ENCODE peak calls at places on chromosomes 12 and 14, in ten cellular contexts. One of them, this sample, is unnamed.

GRCh38 chr14:73723799-73724621 is 9.8 kb upstream of the PNMA1 start:
- DNase-seq in left ventricle myocardium superior: peak
- DNase-seq in stimulated activated effector memory CD8-positive, alpha-beta T cell treated with anti-CD3 and anti-CD28 coated beads, Interleukin-12 subunit alpha, Interleukin-12 subunit beta, amount 100 ng/mL, for 72 hours: no peak
- DNase-seq in stimulated activated CD4-positive, alpha-beta T cell treated with anti-CD3 and anti-CD28 coated beads, Interleukin-4, amount 100 ng/mL, for 24 hours: no peak
- DNase-seq in Ammon's horn: peak
- DNase-seq in substantia nigra: no peak
- DNase-seq in pons: no peak
- DNase-seq in HEK293T: no peak
- DNase-seq in psoas muscle: peak
- DNase-seq in heart right ventricle: peak
- DNase-seq in this sample: peak

GRCh38 chr12:77058740-77059139 is 6.6 kb downstream of the E2F7 start:
- DNase-seq in psoas muscle: no peak
- DNase-seq in left ventricle myocardium superior: no peak
- DNase-seq in stimulated activated CD4-positive, alpha-beta T cell treated with anti-CD3 and anti-CD28 coated beads, Interleukin-4, amount 100 ng/mL, for 24 hours: no peak
- DNase-seq in stimulated activated effector memory CD8-positive, alpha-beta T cell treated with anti-CD3 and anti-CD28 coated beads, Interleukin-12 subunit alpha, Interleukin-12 subunit beta, amount 100 ng/mL, for 72 hours: no peak
- DNase-seq in heart right ventricle: no peak
- DNase-seq in HEK293T: no peak
- DNase-seq in pons: no peak
- DNase-seq in substantia nigra: no peak
- DNase-seq in Ammon's horn: no peak
- DNase-seq in this sample: no peak

GRCh38 chr12:103326190-103326589 is 169.6 kb downstream of the C12orf42 start:
- DNase-seq in Ammon's horn: no peak
- DNase-seq in stimulated activated effector memory CD8-positive, alpha-beta T cell treated with anti-CD3 and anti-CD28 coated beads, Interleukin-12 subunit alpha, Interleukin-12 subunit beta, amount 100 ng/mL, for 72 hours: no peak
- DNase-seq in pons: no peak
- DNase-seq in HEK293T: peak
- DNase-seq in psoas muscle: no peak
- DNase-seq in stimulated activated CD4-positive, alpha-beta T cell treated with anti-CD3 and anti-CD28 coated beads, Interleukin-4, amount 100 ng/mL, for 24 hours: no peak
- DNase-seq in left ventricle myocardium superior: no peak
- DNase-seq in heart right ventricle: no peak
- DNase-seq in substantia nigra: no peak
- DNase-seq in this sample: no peak

GRCh38 chr12:123449103-123449736 is 8.7 kb upstream of the SNRNP35 start:
- DNase-seq in Ammon's horn: no peak
- DNase-seq in pons: no peak
- DNase-seq in stimulated activated effector memory CD8-positive, alpha-beta T cell treated with anti-CD3 and anti-CD28 coated beads, Interleukin-12 subunit alpha, Interleukin-12 subunit beta, amount 100 ng/mL, for 72 hours: peak
- DNase-seq in left ventricle myocardium superior: no peak
- DNase-seq in stimulated activated CD4-positive, alpha-beta T cell treated with anti-CD3 and anti-CD28 coated beads, Interleukin-4, amount 100 ng/mL, for 24 hours: no peak
- DNase-seq in heart right ventricle: no peak
- DNase-seq in HEK293T: no peak
- DNase-seq in psoas muscle: no peak
- DNase-seq in substantia nigra: no peak
- DNase-seq in this sample: no peak

GRCh38 chr12:50845021-50845647 is 2.4 kb downstream of the TMPRSS12 start:
- DNase-seq in pons: no peak
- DNase-seq in heart right ventricle: no peak
- DNase-seq in stimulated activated effector memory CD8-positive, alpha-beta T cell treated with anti-CD3 and anti-CD28 coated beads, Interleukin-12 subunit alpha, Interleukin-12 subunit beta, amount 100 ng/mL, for 72 hours: no peak
- DNase-seq in stimulated activated CD4-positive, alpha-beta T cell treated with anti-CD3 and anti-CD28 coated beads, Interleukin-4, amount 100 ng/mL, for 24 hours: no peak
- DNase-seq in psoas muscle: no peak
- DNase-seq in substantia nigra: no peak
- DNase-seq in left ventricle myocardium superior: no peak
- DNase-seq in Ammon's horn: no peak
- DNase-seq in HEK293T: no peak
- DNase-seq in this sample: no peak

GRCh38 chr12:104790296-104791125 is 167.6 kb downstream of the SLC41A2 start:
- DNase-seq in substantia nigra: no peak
- DNase-seq in left ventricle myocardium superior: peak
- DNase-seq in HEK293T: peak
- DNase-seq in stimulated activated CD4-positive, alpha-beta T cell treated with anti-CD3 and anti-CD28 coated beads, Interleukin-4, amount 100 ng/mL, for 24 hours: peak
- DNase-seq in psoas muscle: peak
- DNase-seq in Ammon's horn: peak
- DNase-seq in pons: no peak
- DNase-seq in stimulated activated effector memory CD8-positive, alpha-beta T cell treated with anti-CD3 and anti-CD28 coated beads, Interleukin-12 subunit alpha, Interleukin-12 subunit beta, amount 100 ng/mL, for 72 hours: peak
- DNase-seq in heart right ventricle: peak
- DNase-seq in this sample: peak

GRCh38 chr12:53045646-53046045 is 4.2 kb upstream of the TNS2 start:
- DNase-seq in stimulated activated effector memory CD8-positive, alpha-beta T cell treated with anti-CD3 and anti-CD28 coated beads, Interleukin-12 subunit alpha, Interleukin-12 subunit beta, amount 100 ng/mL, for 72 hours: no peak
- DNase-seq in stimulated activated CD4-positive, alpha-beta T cell treated with anti-CD3 and anti-CD28 coated beads, Interleukin-4, amount 100 ng/mL, for 24 hours: no peak
- DNase-seq in psoas muscle: peak
- DNase-seq in pons: no peak
- DNase-seq in HEK293T: no peak
- DNase-seq in Ammon's horn: peak
- DNase-seq in left ventricle myocardium superior: no peak
- DNase-seq in substantia nigra: no peak
- DNase-seq in heart right ventricle: peak
- DNase-seq in this sample: no peak

GRCh38 chr14:103510311-103511021 is 12.2 kb downstream of the CKB start:
- DNase-seq in stimulated activated effector memory CD8-positive, alpha-beta T cell treated with anti-CD3 and anti-CD28 coated beads, Interleukin-12 subunit alpha, Interleukin-12 subunit beta, amount 100 ng/mL, for 72 hours: no peak
- DNase-seq in pons: no peak
- DNase-seq in Ammon's horn: no peak
- DNase-seq in HEK293T: no peak
- DNase-seq in stimulated activated CD4-positive, alpha-beta T cell treated with anti-CD3 and anti-CD28 coated beads, Interleukin-4, amount 100 ng/mL, for 24 hours: no peak
- DNase-seq in substantia nigra: no peak
- DNase-seq in left ventricle myocardium superior: no peak
- DNase-seq in psoas muscle: no peak
- DNase-seq in heart right ventricle: no peak
- DNase-seq in this sample: no peak

GRCh38 chr12:26188641-26189040 is 6.7 kb upstream of the SSPN start:
- DNase-seq in Ammon's horn: no peak
- DNase-seq in pons: no peak
- DNase-seq in HEK293T: no peak
- DNase-seq in stimulated activated effector memory CD8-positive, alpha-beta T cell treated with anti-CD3 and anti-CD28 coated beads, Interleukin-12 subunit alpha, Interleukin-12 subunit beta, amount 100 ng/mL, for 72 hours: no peak
- DNase-seq in stimulated activated CD4-positive, alpha-beta T cell treated with anti-CD3 and anti-CD28 coated beads, Interleukin-4, amount 100 ng/mL, for 24 hours: no peak
- DNase-seq in substantia nigra: no peak
- DNase-seq in psoas muscle: no peak
- DNase-seq in heart right ventricle: no peak
- DNase-seq in left ventricle myocardium superior: no peak
- DNase-seq in this sample: no peak

This sample was measured in lung.